ENCODE peak calls at places on chromosomes 11 and 22, in five cellular contexts. K is neuronal stem cell, V is H9, W is H1, C is trophoblast cell. D is an unnamed sample.

GRCh38 chr22:36332623-36333331 is 55.0 kb downstream of the MYH9 start:
- DNase-seq in W (no peak), C (peak; percentile 86), K (no peak), V (no peak), D (peak; percentile 95)

GRCh38 chr22:24097961-24098391 is 83.3 kb upstream of the SUSD2 start:
- DNase-seq in W (no peak), C (no peak), K (no peak), V (no peak), D (no peak)

GRCh38 chr11:67642490-67643120 is 3.0 kb upstream of the TBX10 start:
- DNase-seq in C (no peak), V (no peak), K (no peak), W (no peak), D (no peak)

GRCh38 chr22:22684605-22685561 is 40.5 kb downstream of the GGTLC2 start:
- DNase-seq in V (peak; percentile 67), C (no peak), W (peak; percentile 66), K (no peak), D (peak; percentile 55)

GRCh38 chr22:20606041-20606783 is 98.8 kb downstream of the MED15 start:
- DNase-seq in C (peak; percentile 98), W (peak; percentile 83), K (peak; percentile 48), V (peak; percentile 95), D (peak; percentile 66)

GRCh38 chr11:75262961-75263852 is 22.6 kb downstream of the TPBGL start:
- DNase-seq in K (no peak), C (no peak), W (no peak), V (no peak), D (no peak)

GRCh38 chr11:61690706-61691377 is 10.7 kb downstream of the DAGLA start:
- DNase-seq in K (no peak), W (no peak), V (no peak), C (no peak), D (no peak)

GRCh38 chr11:61494341-61495038 is 14.1 kb upstream of the LRRC10B start:
- DNase-seq in C (no peak), W (no peak), V (no peak), K (no peak), D (no peak)

GRCh38 chr11:67651976-67652895 is 1.7 kb upstream of the ACY3 start:
- DNase-seq in K (no peak), W (no peak), C (no peak), V (no peak), D (no peak)

GRCh38 chr11:121318848-121319834 is 26.6 kb downstream of the SC5D start:
- DNase-seq in C (peak; percentile 10), V (no peak), W (no peak), K (peak; percentile 32), D (peak; percentile 60)

GRCh38 chr11:122882809-122883681 is 486 bp downstream of the JHY start:
- DNase-seq in W (peak; percentile 78), C (peak; percentile 27), K (peak; percentile 31), V (peak; percentile 70), D (peak; percentile 62)

GRCh38 chr22:48599346-48599745 is 1228.3 kb downstream of the BRD1 start:
- DNase-seq in C (no peak), W (no peak), K (no peak), V (no peak), D (no peak)

GRCh38 chr22:38258895-38259294 is 13.9 kb downstream of the TMEM184B start:
- DNase-seq in W (no peak), K (no peak), V (no peak), C (no peak), D (no peak)

GRCh38 chr22:44042822-44043221 is 18.7 kb downstream of the PARVB start:
- DNase-seq in W (no peak), K (no peak), C (no peak), V (no peak), D (no peak)

GRCh38 chr11:116108161-116108560 is 603.9 kb upstream of the CADM1 start:
- DNase-seq in K (no peak), C (peak; percentile 52), V (no peak), W (no peak), D (no peak)

GRCh38 chr22:40612291-40612740 is 24.2 kb downstream of the MRTFA start:
- DNase-seq in C (no peak), K (no peak), V (no peak), W (no peak), D (no peak)

GRCh38 chr11:64694821-64695365 is 28.1 kb downstream of the NRXN2 start:
- DNase-seq in C (no peak), V (peak; percentile 56), W (peak; percentile 74), K (no peak), D (no peak)

GRCh38 chr11:107691003-107691402 is 20.9 kb downstream of the SLN start:
- DNase-seq in C (no peak), V (no peak), W (no peak), K (no peak), D (no peak)

GRCh38 chr22:39910875-39911601 is 10.2 kb downstream of the GRAP2 start:
- DNase-seq in W (no peak), C (no peak), K (no peak), V (no peak), D (no peak)

GRCh38 chr22:35970601-35971417 is 57.8 kb downstream of the RBFOX2 start:
- DNase-seq in C (no peak), W (no peak), K (no peak), V (no peak), D (no peak)

GRCh38 chr22:30262917-30263741 is 3.5 kb downstream of the OSM start:
- DNase-seq in K (peak; percentile 80), W (peak; percentile 98), C (peak; percentile 48), V (peak; percentile 86), D (peak; percentile 65)

GRCh38 chr11:10518891-10519290 is 22.1 kb downstream of the RNF141 start:
- DNase-seq in K (no peak), W (no peak), V (no peak), C (no peak), D (no peak)

GRCh38 chr11:2441171-2441570 is 3.1 kb downstream of the TRPM5 start:
- DNase-seq in K (no peak), V (no peak), C (no peak), W (no peak), D (no peak)

GRCh38 chr22:49824185-49824925 is 3.3 kb downstream of the BRD1 start:
- DNase-seq in K (no peak), V (no peak), C (no peak), W (no peak), D (peak; percentile 8)

GRCh38 chr11:47361419-47361818 is 8.9 kb upstream of the MYBPC3 start:
- DNase-seq in V (no peak), C (no peak), W (no peak), K (no peak), D (no peak)

GRCh38 chr11:8671242-8671641 is 11.2 kb downstream of the TRIM66 start:
- DNase-seq in C (no peak), W (peak; percentile 61), V (peak; percentile 83), K (peak; percentile 87), D (peak; percentile 83)

GRCh38 chr22:45335021-45335818 is 25.5 kb downstream of the FAM118A start:
- DNase-seq in C (no peak), V (peak; percentile 74), K (no peak), W (peak; percentile 52), D (no peak)

GRCh38 chr11:46039990-46040389 is 81.3 kb downstream of the PHF21A start:
- DNase-seq in K (no peak), W (no peak), C (no peak), V (no peak), D (no peak)

GRCh38 chr11:71447791-71448256 is 369 bp downstream of the DHCR7 start:
- DNase-seq in V (no peak), C (no peak), W (peak; percentile 83), K (peak; percentile 48), D (peak; percentile 56)

GRCh38 chr11:1195690-1196515 is 27.0 kb upstream of the MUC5B start:
- DNase-seq in C (no peak), K (no peak), V (peak; percentile 21), W (no peak), D (no peak)

DNA sequence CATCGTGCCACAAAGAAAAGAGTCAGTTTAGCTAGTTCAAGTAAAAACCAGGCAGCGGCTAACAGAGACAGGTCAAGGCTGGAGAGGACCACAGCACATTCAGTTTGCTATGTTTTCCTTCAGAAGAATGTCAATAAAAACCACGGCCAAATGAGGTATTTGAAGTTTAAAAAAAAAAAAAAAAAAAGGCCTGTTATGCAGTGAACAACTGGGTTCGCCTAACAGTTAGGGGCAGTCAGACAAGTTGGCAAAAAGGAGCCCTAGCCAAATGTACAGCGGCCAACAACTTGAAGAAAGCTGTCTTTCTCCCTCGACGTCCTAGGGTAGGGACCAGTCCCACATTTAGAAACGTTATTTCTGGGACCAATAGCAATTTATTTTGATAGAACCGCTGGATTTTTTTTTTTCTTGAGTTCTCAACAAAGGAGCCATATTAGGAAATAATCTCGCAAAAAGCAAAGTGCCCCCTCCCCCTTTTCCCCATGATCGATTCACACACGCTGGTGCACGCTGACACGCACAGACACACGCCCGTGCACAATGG is 237.8 kb downstream of the TTC28 start:
- DNase-seq in W (no peak), V (no peak), K (peak; percentile 6), C (no peak), D (no peak)
- H3K23ac ChIP-seq in W (no peak overlapping the region), V (no peak overlapping the region), K (no peak overlapping the region), C (no peak overlapping the region), D (no peak overlapping the region)

GRCh38 chr22:31635638-31636306 is 26.2 kb downstream of the PISD start:
- DNase-seq in K (no peak), W (no peak), C (no peak), V (no peak), D (no peak)
- H2BK12ac ChIP-seq in K (no peak overlapping the region), W (no peak overlapping the region), C (no peak overlapping the region), V (no peak overlapping the region), D (no peak overlapping the region)

GRCh38 chr11:57659669-57660068 is 2.1 kb downstream of the CLP1 start:
- DNase-seq in K (no peak), W (no peak), C (no peak), V (no peak), D (no peak)

GRCh38 chr11:57656936-57657289 is 649 bp upstream of the CLP1 start:
- DNase-seq in W (no peak), C (no peak), V (no peak), K (no peak), D (no peak)

GRCh38 chr11:57657290-57658022 is at the start of gene CLP1:
- DNase-seq in C (peak; percentile 99), K (peak; percentile 98), V (peak; percentile 99), W (peak; percentile 97), D (peak; percentile 99)

GRCh38 chr11:57653162-57653561 is 3.5 kb upstream of the YPEL4 start:
- DNase-seq in W (no peak), V (no peak), C (no peak), K (no peak), D (no peak)

DNA sequence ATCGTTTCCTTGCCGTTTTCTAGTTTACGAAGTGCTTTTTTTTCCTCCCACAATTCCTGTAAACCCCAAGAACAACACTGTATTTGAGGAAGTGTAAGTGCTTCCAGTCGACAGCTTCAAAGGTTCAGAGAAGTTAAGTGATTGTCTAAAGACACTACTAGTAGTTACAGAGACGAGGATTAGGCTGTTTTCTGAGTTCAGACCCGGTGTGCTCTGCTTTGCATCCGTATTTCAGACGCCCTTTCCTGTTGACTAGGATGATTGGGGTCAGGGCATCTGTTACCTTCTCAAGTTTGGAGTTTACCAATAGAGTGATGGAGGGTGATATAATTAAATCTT is 430 bp downstream of the CLP1 start:
- DNase-seq in V (no peak), W (no peak), C (no peak), K (no peak), D (peak; percentile 18)
- H3K23ac ChIP-seq in V (no peak overlapping the region), W (no peak overlapping the region), C (no peak overlapping the region), K (no peak overlapping the region), D (no peak overlapping the region)

DNA sequence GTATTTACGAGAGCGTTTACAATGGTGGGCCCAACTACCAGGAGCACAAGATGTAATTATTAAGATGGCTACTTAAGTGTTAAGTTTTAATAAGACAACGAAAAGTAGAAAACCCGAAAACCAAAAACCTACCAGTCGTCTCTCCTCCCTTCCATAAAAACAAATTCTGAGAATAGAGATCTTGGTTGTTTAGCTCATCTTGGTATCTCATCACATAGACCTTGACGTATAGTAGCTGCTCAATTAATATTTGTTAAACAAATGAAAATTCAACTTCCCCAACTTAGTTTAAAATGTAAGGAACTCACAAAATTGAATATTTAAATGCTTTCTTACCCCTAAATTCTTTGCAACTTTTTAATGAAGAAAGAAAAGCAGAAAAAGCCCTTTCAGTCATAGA is 669 bp downstream of the KDM4D start:
- DNase-seq in K (no peak), V (no peak), W (no peak), C (no peak), D (no peak)
- H2BK12ac ChIP-seq in K (no peak overlapping the region), V (no peak overlapping the region), W (no peak overlapping the region), C (no peak overlapping the region), D (no peak overlapping the region)